ENCODE peak calls at places on chromosomes 11 and 22, in nine cellular contexts. G is suprapubic skin, U is HepG2, W is H1, L is transverse colon, P is GM23338, T is stomach, K is spleen, Z is K562. E is an unnamed sample.

GRCh38 chr22:43433451-43433850 is 21.6 kb downstream of the MPPED1 start:
- DNase-seq in T (no peak), K (peak; percentile 24), G (no peak), W (no peak), U (no peak), P (no peak), Z (no peak), L (no peak), E (no peak)

GRCh38 chr22:19121631-19122142 is 525 bp downstream of the DGCR2 start:
- DNase-seq in U (no peak), P (peak; percentile 70), G (peak; percentile 86), W (peak; percentile 63), L (peak; percentile 64), T (peak; percentile 65), Z (peak; percentile 88), K (peak; percentile 91), E (no peak)

GRCh38 chr11:75078233-75078632 is 18.4 kb downstream of the OR2AT4 start:
- DNase-seq in K (no peak), P (peak; percentile 53), W (no peak), G (no peak), L (no peak), T (no peak), U (no peak), Z (no peak), E (no peak)

GRCh38 chr11:68090706-68091105 is 30.5 kb downstream of the CHKA start:
- DNase-seq in T (no peak), Z (no peak), U (no peak), L (peak; percentile 43), K (no peak), P (no peak), W (peak; percentile 24), G (no peak), E (no peak)

GRCh38 chr11:129704831-129705230 is 110.8 kb upstream of the TMEM45B start:
- DNase-seq in L (no peak), K (no peak), P (no peak), W (no peak), G (peak; percentile 69), T (no peak), U (no peak), Z (no peak), E (peak; percentile 70)

GRCh38 chr11:125338886-125339811 is 156.9 kb downstream of the FEZ1 start:
- DNase-seq in Z (no peak), L (no peak), G (no peak), T (no peak), U (no peak), P (no peak), K (peak; percentile 51), W (no peak), E (no peak)

GRCh38 chr11:18332302-18332701 is 9.9 kb downstream of the GTF2H1 start:
- DNase-seq in U (no peak), P (peak; percentile 28), L (no peak), K (no peak), Z (no peak), G (no peak), W (no peak), T (no peak), E (no peak)

GRCh38 chr11:62922653-62923371 is 1.6 kb upstream of the CHRM1 start:
- DNase-seq in W (peak; percentile 87), L (no peak), Z (peak; percentile 76), K (no peak), G (no peak), U (no peak), T (no peak), P (peak; percentile 72), E (no peak)

GRCh38 chr11:417652-418342 is 3.0 kb upstream of the SIGIRR start:
- DNase-seq in T (no peak), G (no peak), K (peak; percentile 77), W (no peak), P (no peak), L (peak; percentile 8), Z (no peak), U (no peak), E (no peak)

GRCh38 chr11:415640-416041 is 842 bp upstream of the SIGIRR start:
- DNase-seq in L (peak; percentile 17), K (peak; percentile 78), U (no peak), G (no peak), P (no peak), T (no peak), Z (no peak), W (peak; percentile 50), E (no peak)

GRCh38 chr11:418343-419247 is 3.8 kb upstream of the SIGIRR start:
- DNase-seq in T (no peak), P (no peak), Z (no peak), G (no peak), W (peak; percentile 41), L (peak; percentile 7), K (peak; percentile 76), U (no peak), E (no peak)

GRCh38 chr11:416051-416756 is 1.4 kb upstream of the SIGIRR start:
- DNase-seq in W (no peak), P (peak; percentile 39), T (no peak), L (peak; percentile 17), Z (no peak), K (no peak), G (no peak), U (no peak), E (no peak)

DNA sequence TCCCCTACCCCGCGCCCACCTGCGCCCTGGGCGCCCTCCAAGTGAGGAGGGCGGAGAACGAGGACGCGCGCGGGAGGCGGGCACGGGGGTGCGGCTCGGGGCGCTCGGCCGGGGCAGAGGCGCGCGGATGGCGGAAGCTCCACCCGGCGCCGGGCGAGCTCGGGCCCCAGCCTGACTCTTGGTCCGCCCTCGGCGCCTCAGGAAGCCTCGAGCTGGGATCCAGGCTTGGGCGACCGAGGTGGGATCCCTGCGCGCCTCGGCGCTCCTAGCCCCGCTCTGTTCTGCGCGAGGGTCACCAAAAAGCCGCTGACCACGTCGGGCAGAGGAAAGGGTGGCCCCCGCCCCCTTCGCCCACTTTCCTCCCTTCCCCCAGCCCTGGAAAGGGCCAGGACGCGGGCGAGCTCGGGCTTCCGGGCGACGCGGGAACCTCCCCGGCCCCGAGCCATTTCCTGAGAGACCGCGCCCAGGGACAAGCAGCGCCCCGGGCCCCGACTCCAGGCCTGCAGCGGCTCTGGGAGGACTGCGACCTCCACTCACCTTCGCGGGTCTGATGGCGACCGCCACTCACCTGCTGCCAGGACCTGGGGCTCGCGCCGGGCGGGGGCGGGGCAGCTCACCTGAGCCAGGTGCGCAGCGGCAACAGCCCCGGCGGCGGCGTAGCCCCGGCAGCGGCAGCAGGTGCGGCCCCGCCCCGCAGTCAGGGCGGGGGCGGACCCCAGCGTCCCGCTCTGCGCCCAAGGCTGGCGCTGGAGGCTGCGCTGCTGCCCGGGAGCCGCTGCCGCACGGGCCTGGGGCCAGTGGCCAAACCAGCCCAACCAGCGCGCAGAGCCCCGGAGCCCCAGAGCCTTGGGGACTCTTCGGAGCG is 2.2 kb upstream of the SIGIRR start:
- DNase-seq in Z (no peak), U (no peak), G (no peak), L (peak; percentile 80), T (peak; percentile 82), P (peak; percentile 93), K (peak; percentile 93), W (peak; percentile 90), E (no peak)
- TF ChIP-seq POLR2AphosphoS5 in Z (no peak), U (no peak), G (no peak), L (peak; percentile 40), T (no peak), P (peak; percentile 71), K (peak; percentile 75), W (no peak), E (no peak)

GRCh38 chr11:61173456-61173855 is 12.2 kb upstream of the VPS37C start:
- DNase-seq in K (no peak), T (peak; percentile 49), Z (peak; percentile 57), L (no peak), W (no peak), P (no peak), G (peak; percentile 18), U (peak; percentile 41), E (no peak)

GRCh38 chr11:61172353-61172752 is 11.1 kb upstream of the VPS37C start:
- DNase-seq in G (no peak), W (no peak), P (no peak), T (peak; percentile 20), L (no peak), U (no peak), Z (no peak), K (no peak), E (no peak)

GRCh38 chr11:61171907-61172306 is 10.7 kb upstream of the VPS37C start:
- DNase-seq in P (no peak), W (no peak), U (no peak), Z (no peak), T (peak; percentile 22), G (no peak), K (no peak), L (no peak), E (no peak)

GRCh38 chr11:61174275-61174674 is 13.0 kb upstream of the VPS37C start:
- DNase-seq in K (no peak), W (no peak), U (no peak), Z (no peak), L (no peak), G (no peak), P (no peak), T (peak; percentile 94), E (no peak)

GRCh38 chr11:61172888-61173287 is 11.7 kb upstream of the VPS37C start:
- DNase-seq in L (no peak), Z (no peak), W (no peak), P (no peak), T (peak; percentile 11), U (no peak), G (peak; percentile 43), K (no peak), E (no peak)
- H3K4me1 ChIP-seq in L (no peaks in the 10 kb centered on the region), Z (no peaks in the 10 kb centered on the region), W (no peaks in the 10 kb centered on the region), P (no peaks in the 10 kb centered on the region), T (peaks cover 38% of the 10 kb centered on the region), U (no peaks in the 10 kb centered on the region), G (no peaks in the 10 kb centered on the region), K (peaks cover 29% of the 10 kb centered on the region), E (no peaks in the 10 kb centered on the region)

GRCh38 chr11:96817488-96817887 is 427.7 kb downstream of the JRKL start:
- DNase-seq in K (no peak), L (no peak), T (no peak), W (no peak), G (no peak), Z (peak; percentile 75), U (no peak), P (no peak), E (no peak)
- TF ChIP-seq POLR2AphosphoS5 in K (no peak), L (no peak), T (no peak), W (no peak), G (no peak), Z (peak; percentile 49), U (no peak), P (no peak), E (no peak)

GRCh38 chr22:36355362-36355761 is 32.4 kb downstream of the MYH9 start:
- DNase-seq in Z (no peak), U (no peak), L (no peak), W (no peak), P (no peak), G (no peak), T (no peak), K (no peak), E (no peak)

GRCh38 chr22:36351921-36352774 is 35.6 kb downstream of the MYH9 start:
- DNase-seq in W (no peak), T (peak; percentile 61), Z (no peak), U (peak; percentile 91), L (no peak), G (no peak), K (no peak), P (no peak), E (no peak)

GRCh38 chr22:36350751-36351594 is 36.8 kb downstream of the MYH9 start:
- DNase-seq in W (no peak), L (no peak), Z (no peak), G (no peak), T (no peak), U (peak; percentile 91), K (no peak), P (no peak), E (no peak)

GRCh38 chr22:36355894-36356293 is 31.9 kb downstream of the MYH9 start:
- DNase-seq in U (no peak), T (no peak), W (no peak), L (no peak), K (no peak), Z (no peak), G (no peak), P (no peak), E (no peak)

DNA sequence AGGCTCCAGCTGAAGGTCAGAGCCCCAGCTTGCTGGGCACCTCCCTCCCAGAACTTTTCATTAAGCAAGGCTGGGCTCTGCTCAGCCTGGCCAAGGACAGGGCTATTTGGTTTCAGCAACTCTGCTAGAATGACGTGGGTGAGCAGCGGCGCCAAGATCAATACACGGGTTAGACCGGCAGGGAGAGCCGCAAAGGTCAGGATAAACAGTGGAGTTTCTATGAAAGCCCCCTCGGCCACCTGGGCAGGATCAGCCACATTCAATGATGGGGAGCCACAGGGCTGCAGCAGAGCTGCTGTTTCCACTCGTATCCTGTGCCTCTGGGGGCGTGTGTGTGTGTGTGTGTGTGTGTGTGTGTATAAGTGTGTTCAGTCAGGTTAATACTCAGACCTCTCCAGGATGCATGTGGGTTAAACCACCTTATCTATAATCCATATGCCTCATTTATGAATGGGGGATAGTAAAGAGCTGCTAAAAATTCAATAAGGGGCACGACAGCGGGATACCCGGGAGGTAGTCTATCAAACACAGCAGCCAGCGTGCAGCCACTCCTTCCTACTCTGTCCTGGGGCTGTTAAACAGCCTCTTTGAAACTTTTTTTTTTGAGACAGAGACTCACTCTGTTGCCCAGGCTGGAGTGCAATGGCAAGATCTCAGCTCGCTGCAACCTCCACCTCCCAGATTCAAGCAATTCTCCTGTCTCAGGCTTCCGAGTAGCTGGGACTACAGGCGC is 34.8 kb downstream of the MYH9 start:
- DNase-seq in G (no peak), K (no peak), P (peak; percentile 25), W (no peak), Z (no peak), T (peak; percentile 91), U (peak; percentile 92), L (no peak), E (no peak)
- H3K4me1 ChIP-seq in G (peaks cover 85% of the 10 kb centered on the region), K (peaks cover 100% of the 10 kb centered on the region), P (peaks cover 62% of the 10 kb centered on the region), W (peaks cover 5% of the 10 kb centered on the region), Z (peaks cover 22% of the 10 kb centered on the region), T (peaks cover 91% of the 10 kb centered on the region), U (peaks cover 94% of the 10 kb centered on the region), L (peaks cover 77% of the 10 kb centered on the region), E (peaks cover 90% of the 10 kb centered on the region)